ENCODE peak calls at places on chromosomes 6 and 20, in nine cellular contexts. L is adrenal gland, Z is T-helper 1 cell, U is hepatic stellate cell, O is fibroblast of lung, E is iPS-NIHi11, H is transverse colon, X is neural progenitor cell, S is mucosa of descending colon. N is an unnamed sample.

GRCh38 chr6:136921936-136922679 is at the start of gene SLC35D3:
- DNase-seq in L (peak), Z (no peak), U (peak), O (peak), E (peak), H (no peak), X (peak), S (peak), N (no peak)

GRCh38 chr6:141110486-141110885 is 1022.2 kb upstream of the GJE1 start:
- DNase-seq in L (no peak), Z (no peak), U (no peak), O (peak), E (no peak), H (no peak), X (no peak), S (no peak), N (no peak)

GRCh38 chr6:54846857-54847721 is 518 bp downstream of the FAM83B start:
- DNase-seq in L (no peak), Z (no peak), U (no peak), O (no peak), E (peak), H (peak), X (peak), S (peak), N (no peak)

GRCh38 chr20:63315982-63316491 is 23.1 kb downstream of the COL20A1 start:
- DNase-seq in L (no peak), Z (peak), U (no peak), O (no peak), E (no peak), H (no peak), X (no peak), S (no peak), N (no peak)

GRCh38 chr6:91485047-91485446 is 898.2 kb upstream of the MAP3K7 start:
- DNase-seq in L (no peak), Z (no peak), U (no peak), O (no peak), E (no peak), H (no peak), X (no peak), S (peak), N (no peak)

GRCh38 chr20:2825770-2826169 is 9.6 kb downstream of the TMEM239 start:
- DNase-seq in L (no peak), Z (no peak), U (no peak), O (no peak), E (no peak), H (no peak), X (no peak), S (no peak), N (no peak)

GRCh38 chr20:23241416-23241815 is 109.2 kb upstream of the NXT1 start:
- DNase-seq in L (no peak), Z (no peak), U (no peak), O (no peak), E (no peak), H (no peak), X (no peak), S (no peak), N (no peak)

GRCh38 chr6:16398587-16398986 is 160.2 kb downstream of the GMPR start:
- DNase-seq in L (no peak), Z (no peak), U (peak), O (peak), E (no peak), H (no peak), X (no peak), S (no peak), N (no peak)

GRCh38 chr20:51275816-51276215 is 252.9 kb upstream of the KCNG1 start:
- DNase-seq in L (no peak), Z (no peak), U (peak), O (peak), E (no peak), H (no peak), X (no peak), S (no peak), N (peak)

GRCh38 chr6:43143235-43144124 is 27.6 kb upstream of the SRF start:
- DNase-seq in L (peak), Z (peak), U (peak), O (peak), E (peak), H (peak), X (peak), S (peak), N (peak)

GRCh38 chr6:35737413-35738211 is 780 bp downstream of the ARMC12 start:
- DNase-seq in L (no peak), Z (no peak), U (peak), O (peak), E (peak), H (no peak), X (no peak), S (peak), N (peak)

GRCh38 chr6:149488815-149489214 is 4.0 kb upstream of the ZC3H12D start:
- DNase-seq in L (no peak), Z (no peak), U (no peak), O (no peak), E (no peak), H (no peak), X (no peak), S (no peak), N (no peak)

GRCh38 chr6:7899046-7899888 is 11.3 kb downstream of the TXNDC5 start:
- DNase-seq in L (no peak), Z (no peak), U (no peak), O (no peak), E (no peak), H (peak), X (peak), S (peak), N (no peak)

GRCh38 chr20:60491261-60491660 is 533.0 kb downstream of the CDH26 start:
- DNase-seq in L (no peak), Z (no peak), U (no peak), O (no peak), E (no peak), H (no peak), X (no peak), S (no peak), N (no peak)

N was measured in fibroblast of the conjunctiva.